ENCODE peak calls at places on chromosomes 1 and 21, in nine cellular contexts. One of them, this sample, is unnamed.

GRCh38 chr1:83932281-83932680 is 66.7 kb downstream of the TTLL7 start:
- DNase-seq in foreskin fibroblast: no peak
- DNase-seq in heart left ventricle: no peak
- DNase-seq in BE2C: no peak
- DNase-seq in Calu3: no peak
- DNase-seq in cardiac muscle cell: no peak
- DNase-seq in fibroblast of pulmonary artery: no peak
- DNase-seq in stomach: no peak
- DNase-seq in choroid plexus epithelial cell: no peak
- DNase-seq in this sample: no peak

GRCh38 chr1:925532-926421 is 2.1 kb downstream of the SAMD11 start:
- DNase-seq in cardiac muscle cell: peak
- DNase-seq in fibroblast of pulmonary artery: peak
- DNase-seq in stomach: no peak
- DNase-seq in foreskin fibroblast: peak
- DNase-seq in heart left ventricle: no peak
- DNase-seq in choroid plexus epithelial cell: peak
- DNase-seq in BE2C: peak
- DNase-seq in Calu3: no peak
- DNase-seq in this sample: peak

GRCh38 chr1:31336687-31337467 is 36.0 kb downstream of the FABP3 start:
- DNase-seq in fibroblast of pulmonary artery: no peak
- DNase-seq in BE2C: no peak
- DNase-seq in heart left ventricle: no peak
- DNase-seq in Calu3: no peak
- DNase-seq in choroid plexus epithelial cell: no peak
- DNase-seq in stomach: no peak
- DNase-seq in cardiac muscle cell: no peak
- DNase-seq in foreskin fibroblast: no peak
- DNase-seq in this sample: no peak

GRCh38 chr1:153583976-153584375 is 18.3 kb upstream of the S100A2 start:
- DNase-seq in BE2C: no peak
- DNase-seq in fibroblast of pulmonary artery: no peak
- DNase-seq in stomach: no peak
- DNase-seq in foreskin fibroblast: no peak
- DNase-seq in heart left ventricle: no peak
- DNase-seq in cardiac muscle cell: no peak
- DNase-seq in choroid plexus epithelial cell: peak
- DNase-seq in Calu3: no peak
- DNase-seq in this sample: no peak

GRCh38 chr1:29475256-29475800 is 239.0 kb downstream of the PTPRU start:
- DNase-seq in BE2C: no peak
- DNase-seq in fibroblast of pulmonary artery: no peak
- DNase-seq in choroid plexus epithelial cell: no peak
- DNase-seq in stomach: peak
- DNase-seq in foreskin fibroblast: no peak
- DNase-seq in cardiac muscle cell: no peak
- DNase-seq in Calu3: no peak
- DNase-seq in heart left ventricle: no peak
- DNase-seq in this sample: no peak

GRCh38 chr1:19438552-19439196 is 46.7 kb downstream of the CAPZB start:
- DNase-seq in cardiac muscle cell: no peak
- DNase-seq in choroid plexus epithelial cell: no peak
- DNase-seq in BE2C: no peak
- DNase-seq in Calu3: no peak
- DNase-seq in stomach: no peak
- DNase-seq in foreskin fibroblast: peak
- DNase-seq in heart left ventricle: no peak
- DNase-seq in fibroblast of pulmonary artery: no peak
- DNase-seq in this sample: no peak

GRCh38 chr1:32275424-32275823 is 16.5 kb upstream of the HDAC1 start:
- DNase-seq in foreskin fibroblast: peak
- DNase-seq in choroid plexus epithelial cell: peak
- DNase-seq in stomach: peak
- DNase-seq in BE2C: no peak
- DNase-seq in cardiac muscle cell: no peak
- DNase-seq in heart left ventricle: peak
- DNase-seq in Calu3: no peak
- DNase-seq in fibroblast of pulmonary artery: peak
- DNase-seq in this sample: no peak

GRCh38 chr21:16840549-16840948 is 672.3 kb upstream of the CXADR start:
- DNase-seq in stomach: no peak
- DNase-seq in heart left ventricle: no peak
- DNase-seq in fibroblast of pulmonary artery: no peak
- DNase-seq in foreskin fibroblast: no peak
- DNase-seq in choroid plexus epithelial cell: no peak
- DNase-seq in BE2C: no peak
- DNase-seq in cardiac muscle cell: no peak
- DNase-seq in Calu3: no peak
- DNase-seq in this sample: no peak

GRCh38 chr1:110615548-110616130 is 9.5 kb upstream of the KCNA2 start:
- DNase-seq in BE2C: peak
- DNase-seq in stomach: peak
- DNase-seq in cardiac muscle cell: peak
- DNase-seq in heart left ventricle: peak
- DNase-seq in foreskin fibroblast: peak
- DNase-seq in Calu3: peak
- DNase-seq in choroid plexus epithelial cell: peak
- DNase-seq in fibroblast of pulmonary artery: peak
- DNase-seq in this sample: peak

GRCh38 chr1:90798883-90799282 is 81.8 kb upstream of the BARHL2 start:
- DNase-seq in Calu3: no peak
- DNase-seq in cardiac muscle cell: no peak
- DNase-seq in foreskin fibroblast: no peak
- DNase-seq in BE2C: no peak
- DNase-seq in stomach: no peak
- DNase-seq in fibroblast of pulmonary artery: no peak
- DNase-seq in heart left ventricle: no peak
- DNase-seq in choroid plexus epithelial cell: no peak
- DNase-seq in this sample: no peak
- TF ChIP-seq CTCF in Calu3: no peak
- TF ChIP-seq CTCF in cardiac muscle cell: no peak
- TF ChIP-seq CTCF in foreskin fibroblast: no peak
- TF ChIP-seq CTCF in BE2C: no peak
- TF ChIP-seq CTCF in stomach: no peak
- TF ChIP-seq CTCF in fibroblast of pulmonary artery: no peak
- TF ChIP-seq CTCF in heart left ventricle: no peak
- TF ChIP-seq CTCF in choroid plexus epithelial cell: no peak
- TF ChIP-seq CTCF in this sample: no peak

GRCh38 chr1:242240061-242240460 is 241.2 kb upstream of the MAP1LC3C start:
- DNase-seq in fibroblast of pulmonary artery: no peak
- DNase-seq in cardiac muscle cell: peak
- DNase-seq in stomach: no peak
- DNase-seq in BE2C: peak
- DNase-seq in heart left ventricle: no peak
- DNase-seq in foreskin fibroblast: no peak
- DNase-seq in Calu3: peak
- DNase-seq in choroid plexus epithelial cell: no peak
- DNase-seq in this sample: no peak

GRCh38 chr1:242240691-242241090 is 241.8 kb upstream of the MAP1LC3C start:
- DNase-seq in stomach: no peak
- DNase-seq in choroid plexus epithelial cell: no peak
- DNase-seq in cardiac muscle cell: no peak
- DNase-seq in heart left ventricle: no peak
- DNase-seq in foreskin fibroblast: no peak
- DNase-seq in BE2C: no peak
- DNase-seq in fibroblast of pulmonary artery: no peak
- DNase-seq in Calu3: no peak
- DNase-seq in this sample: no peak

GRCh38 chr1:242242983-242243382 is 244.1 kb upstream of the MAP1LC3C start:
- DNase-seq in cardiac muscle cell: no peak
- DNase-seq in fibroblast of pulmonary artery: no peak
- DNase-seq in choroid plexus epithelial cell: no peak
- DNase-seq in BE2C: no peak
- DNase-seq in stomach: no peak
- DNase-seq in foreskin fibroblast: no peak
- DNase-seq in Calu3: no peak
- DNase-seq in heart left ventricle: no peak
- DNase-seq in this sample: no peak

GRCh38 chr1:242237051-242237450 is 238.2 kb upstream of the MAP1LC3C start:
- DNase-seq in cardiac muscle cell: no peak
- DNase-seq in fibroblast of pulmonary artery: no peak
- DNase-seq in heart left ventricle: no peak
- DNase-seq in foreskin fibroblast: no peak
- DNase-seq in choroid plexus epithelial cell: no peak
- DNase-seq in stomach: no peak
- DNase-seq in Calu3: no peak
- DNase-seq in BE2C: no peak
- DNase-seq in this sample: no peak

DNA sequence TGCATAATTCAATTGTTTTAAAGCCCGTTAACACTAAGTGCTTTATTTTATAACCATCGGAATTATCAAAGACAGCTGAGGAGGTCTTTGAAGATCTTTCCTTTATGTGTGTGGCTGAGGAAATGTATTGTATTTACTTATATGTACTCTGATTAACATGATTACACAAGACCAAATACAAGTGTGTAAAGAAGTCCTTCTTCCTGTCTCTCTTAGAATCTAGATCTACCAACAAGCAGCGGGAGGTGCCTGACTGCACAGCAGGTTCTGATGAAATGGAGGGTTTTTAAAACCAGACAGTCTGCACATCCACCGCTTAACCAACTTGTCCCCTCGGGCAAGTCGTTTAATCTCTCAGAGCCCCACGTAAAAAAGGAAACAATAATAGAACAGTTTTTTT is 240.5 kb upstream of the MAP1LC3C start:
- DNase-seq in cardiac muscle cell: no peak
- DNase-seq in BE2C: peak
- DNase-seq in choroid plexus epithelial cell: no peak
- DNase-seq in fibroblast of pulmonary artery: no peak
- DNase-seq in Calu3: no peak
- DNase-seq in stomach: no peak
- DNase-seq in heart left ventricle: no peak
- DNase-seq in foreskin fibroblast: no peak
- DNase-seq in this sample: no peak
- TF ChIP-seq CTCF in cardiac muscle cell: no peak
- TF ChIP-seq CTCF in BE2C: no peak
- TF ChIP-seq CTCF in choroid plexus epithelial cell: no peak
- TF ChIP-seq CTCF in fibroblast of pulmonary artery: no peak
- TF ChIP-seq CTCF in Calu3: no peak
- TF ChIP-seq CTCF in stomach: no peak
- TF ChIP-seq CTCF in heart left ventricle: no peak
- TF ChIP-seq CTCF in foreskin fibroblast: no peak
- TF ChIP-seq CTCF in this sample: no peak

DNA sequence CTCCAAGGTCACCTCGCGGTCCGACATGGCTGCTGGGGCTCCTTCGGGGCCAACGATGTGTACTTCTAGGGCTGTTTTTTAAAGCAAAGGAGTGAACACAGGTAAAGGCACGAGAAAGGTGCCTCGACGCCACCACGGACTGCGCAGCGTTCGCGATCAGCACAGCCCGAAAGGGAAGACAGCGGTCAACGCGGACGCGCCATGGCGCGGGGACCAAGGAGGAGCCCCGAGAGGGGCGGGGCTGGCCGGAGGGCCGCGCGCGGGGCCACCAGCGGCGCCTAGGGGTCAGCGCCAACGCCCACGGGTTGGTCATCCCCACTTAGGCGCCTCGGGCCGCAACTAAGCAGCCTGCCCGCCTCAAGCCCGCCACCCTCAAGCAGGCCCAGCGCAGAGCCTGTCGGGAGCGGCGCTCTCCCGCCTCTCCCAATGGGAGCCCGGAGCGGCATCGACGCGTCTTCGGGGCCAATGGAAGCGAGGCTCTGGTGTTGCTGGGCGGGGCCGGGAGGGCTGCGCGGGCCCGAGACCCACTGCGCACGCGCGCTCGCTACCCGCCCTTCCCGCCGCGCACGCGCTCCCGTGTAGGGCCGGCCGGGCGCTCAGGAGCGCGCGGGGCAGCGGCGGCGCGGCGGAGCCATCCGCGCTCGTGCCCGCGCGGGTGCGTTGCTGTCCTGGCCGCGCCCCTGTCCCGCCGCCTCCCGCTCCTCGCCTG is at the start of gene DIP2A:
- DNase-seq in fibroblast of pulmonary artery: peak
- DNase-seq in heart left ventricle: peak
- DNase-seq in Calu3: peak
- DNase-seq in BE2C: peak
- DNase-seq in foreskin fibroblast: peak
- DNase-seq in cardiac muscle cell: peak
- DNase-seq in stomach: peak
- DNase-seq in choroid plexus epithelial cell: peak
- DNase-seq in this sample: peak
- TF ChIP-seq CTCF in fibroblast of pulmonary artery: no peak
- TF ChIP-seq CTCF in heart left ventricle: no peak
- TF ChIP-seq CTCF in Calu3: no peak
- TF ChIP-seq CTCF in BE2C: no peak
- TF ChIP-seq CTCF in foreskin fibroblast: no peak
- TF ChIP-seq CTCF in cardiac muscle cell: peak
- TF ChIP-seq CTCF in stomach: no peak
- TF ChIP-seq CTCF in choroid plexus epithelial cell: no peak
- TF ChIP-seq CTCF in this sample: no peak

GRCh38 chr21:39911286-39911685 is 44.0 kb downstream of the PCP4 start:
- DNase-seq in stomach: no peak
- DNase-seq in cardiac muscle cell: no peak
- DNase-seq in foreskin fibroblast: no peak
- DNase-seq in fibroblast of pulmonary artery: no peak
- DNase-seq in Calu3: peak
- DNase-seq in BE2C: no peak
- DNase-seq in choroid plexus epithelial cell: no peak
- DNase-seq in heart left ventricle: no peak
- DNase-seq in this sample: no peak
- TF ChIP-seq CTCF in stomach: peak
- TF ChIP-seq CTCF in cardiac muscle cell: no peak
- TF ChIP-seq CTCF in foreskin fibroblast: no peak
- TF ChIP-seq CTCF in fibroblast of pulmonary artery: no peak
- TF ChIP-seq CTCF in Calu3: no peak
- TF ChIP-seq CTCF in BE2C: peak
- TF ChIP-seq CTCF in choroid plexus epithelial cell: no peak
- TF ChIP-seq CTCF in heart left ventricle: no peak
- TF ChIP-seq CTCF in this sample: peak

GRCh38 chr1:184753608-184754478 is 815 bp downstream of the EDEM3 start:
- DNase-seq in foreskin fibroblast: peak
- DNase-seq in choroid plexus epithelial cell: peak
- DNase-seq in fibroblast of pulmonary artery: peak
- DNase-seq in heart left ventricle: peak
- DNase-seq in BE2C: peak
- DNase-seq in Calu3: peak
- DNase-seq in cardiac muscle cell: peak
- DNase-seq in stomach: peak
- DNase-seq in this sample: peak
- TF ChIP-seq CTCF in foreskin fibroblast: no peak
- TF ChIP-seq CTCF in choroid plexus epithelial cell: no peak
- TF ChIP-seq CTCF in fibroblast of pulmonary artery: no peak
- TF ChIP-seq CTCF in heart left ventricle: no peak
- TF ChIP-seq CTCF in BE2C: no peak
- TF ChIP-seq CTCF in Calu3: no peak
- TF ChIP-seq CTCF in cardiac muscle cell: no peak
- TF ChIP-seq CTCF in stomach: no peak
- TF ChIP-seq CTCF in this sample: no peak

DNA sequence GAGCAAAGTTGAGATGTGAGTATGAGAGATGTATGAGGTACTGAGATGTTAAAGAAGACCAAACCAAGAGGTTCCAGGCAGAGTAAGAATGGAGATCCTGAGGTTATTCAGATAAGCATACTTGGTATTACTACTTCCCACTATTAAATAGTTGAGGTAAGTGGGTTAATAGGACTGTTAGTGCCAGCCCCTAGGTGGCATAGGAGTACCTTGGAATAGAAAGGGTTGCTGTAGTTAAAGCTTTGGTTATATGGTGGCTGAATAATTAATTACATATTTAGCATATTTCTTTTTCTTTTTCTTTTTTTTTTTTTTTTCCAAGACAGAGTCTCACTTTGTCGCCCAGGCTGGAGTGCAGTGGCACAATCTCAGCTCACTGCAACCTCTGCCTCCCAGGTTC is 397.9 kb upstream of the TMPRSS15 start:
- DNase-seq in foreskin fibroblast: no peak
- DNase-seq in cardiac muscle cell: no peak
- DNase-seq in BE2C: peak
- DNase-seq in choroid plexus epithelial cell: peak
- DNase-seq in heart left ventricle: no peak
- DNase-seq in Calu3: no peak
- DNase-seq in stomach: peak
- DNase-seq in fibroblast of pulmonary artery: peak
- DNase-seq in this sample: no peak
- TF ChIP-seq CTCF in foreskin fibroblast: no peak
- TF ChIP-seq CTCF in cardiac muscle cell: no peak
- TF ChIP-seq CTCF in BE2C: peak
- TF ChIP-seq CTCF in choroid plexus epithelial cell: peak
- TF ChIP-seq CTCF in heart left ventricle: peak
- TF ChIP-seq CTCF in Calu3: no peak
- TF ChIP-seq CTCF in stomach: peak
- TF ChIP-seq CTCF in fibroblast of pulmonary artery: peak
- TF ChIP-seq CTCF in this sample: no peak